ENCODE peak calls at places on chromosomes 1 and 21, in four cellular contexts. W is Calu3, A is mucosa of descending colon, K is uterus. H is an unnamed sample.

GRCh38 chr1:74592580-74593355 is 80.4 kb upstream of the LRRC53 start:
- DNase-seq in K (no peak), A (no peak), W (no peak), H (no peak)

GRCh38 chr1:87888456-87888855 is 559.8 kb downstream of the LMO4 start:
- DNase-seq in W (no peak), K (no peak), A (no peak), H (no peak)

GRCh38 chr1:38641661-38642060 is 217.9 kb downstream of the RRAGC start:
- DNase-seq in A (no peak), W (no peak), K (no peak), H (no peak)

GRCh38 chr1:167420510-167420909 is 97.8 kb downstream of the CD247 start:
- DNase-seq in W (no peak), A (no peak), K (no peak), H (no peak)

GRCh38 chr1:152186556-152187285 is 27.7 kb upstream of the RPTN start:
- DNase-seq in K (no peak), A (no peak), W (no peak), H (no peak)

GRCh38 chr21:31098576-31099005 is 60.3 kb upstream of the KRTAP19-8 start:
- DNase-seq in A (peak), K (peak), W (peak), H (peak)

GRCh38 chr1:966603-967295 is 467 bp downstream of the PLEKHN1 start:
- DNase-seq in K (peak), W (peak), A (peak), H (peak)

GRCh38 chr1:11355594-11356467 is 82.8 kb downstream of the UBIAD1 start:
- DNase-seq in K (no peak), W (no peak), A (no peak), H (no peak)

GRCh38 chr1:234985531-234986294 is 142.9 kb downstream of the TOMM20 start:
- DNase-seq in K (no peak), A (no peak), W (no peak), H (no peak)

GRCh38 chr1:182617734-182618288 is 13.6 kb upstream of the RGS16 start:
- DNase-seq in A (no peak), K (no peak), W (peak), H (no peak)

GRCh38 chr1:40232444-40232843 is 15.3 kb upstream of the TMCO2 start:
- DNase-seq in A (no peak), W (no peak), K (no peak), H (no peak)

GRCh38 chr1:53511933-53512806 is 53.0 kb downstream of the DMRTB1 start:
- DNase-seq in A (no peak), W (no peak), K (no peak), H (no peak)

GRCh38 chr1:187871177-187871576 is 1042.4 kb downstream of the PLA2G4A start:
- DNase-seq in A (no peak), K (no peak), W (no peak), H (no peak)

GRCh38 chr1:239125027-239125426 is 261.3 kb upstream of the CHRM3 start:
- DNase-seq in W (no peak), A (no peak), K (no peak), H (no peak)

GRCh38 chr21:33552999-33553598 is 10.3 kb downstream of the SON start:
- DNase-seq in K (no peak), W (no peak), A (no peak), H (no peak)

DNA sequence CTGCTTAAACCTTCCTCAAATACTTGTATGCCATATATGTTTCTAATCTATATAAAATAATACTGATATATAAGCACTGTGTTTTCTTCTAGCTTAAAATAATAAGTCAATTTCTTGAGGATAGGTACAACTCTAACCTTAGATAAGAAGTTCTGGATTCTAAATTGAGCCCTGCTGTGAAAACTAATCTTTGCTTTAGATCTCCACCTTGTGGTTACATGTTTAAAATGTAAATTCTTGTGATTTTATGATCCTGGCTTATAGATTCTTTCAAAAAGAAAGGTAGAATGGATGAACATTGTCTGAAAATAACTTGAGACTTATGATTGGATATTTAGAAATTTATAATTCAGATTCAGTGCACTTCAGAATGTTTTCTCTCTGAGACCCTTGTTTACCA is 38.9 kb upstream of the HMCN1 start:
- DNase-seq in A (no peak), K (no peak), W (no peak), H (no peak)
- TF ChIP-seq CTCF in A (peak), K (no peak), W (peak), H (no peak)

GRCh38 chr1:21843208-21843607 is 31.1 kb downstream of the LDLRAD2 start:
- DNase-seq in A (no peak), K (no peak), W (no peak), H (no peak)

GRCh38 chr1:21842606-21843162 is 30.6 kb downstream of the LDLRAD2 start:
- DNase-seq in W (no peak), K (peak), A (no peak), H (no peak)

GRCh38 chr1:21840981-21841380 is 28.9 kb downstream of the LDLRAD2 start:
- DNase-seq in K (no peak), A (no peak), W (no peak), H (no peak)

GRCh38 chr1:21843996-21844395 is 31.9 kb downstream of the LDLRAD2 start:
- DNase-seq in A (no peak), K (no peak), W (no peak), H (no peak)

DNA sequence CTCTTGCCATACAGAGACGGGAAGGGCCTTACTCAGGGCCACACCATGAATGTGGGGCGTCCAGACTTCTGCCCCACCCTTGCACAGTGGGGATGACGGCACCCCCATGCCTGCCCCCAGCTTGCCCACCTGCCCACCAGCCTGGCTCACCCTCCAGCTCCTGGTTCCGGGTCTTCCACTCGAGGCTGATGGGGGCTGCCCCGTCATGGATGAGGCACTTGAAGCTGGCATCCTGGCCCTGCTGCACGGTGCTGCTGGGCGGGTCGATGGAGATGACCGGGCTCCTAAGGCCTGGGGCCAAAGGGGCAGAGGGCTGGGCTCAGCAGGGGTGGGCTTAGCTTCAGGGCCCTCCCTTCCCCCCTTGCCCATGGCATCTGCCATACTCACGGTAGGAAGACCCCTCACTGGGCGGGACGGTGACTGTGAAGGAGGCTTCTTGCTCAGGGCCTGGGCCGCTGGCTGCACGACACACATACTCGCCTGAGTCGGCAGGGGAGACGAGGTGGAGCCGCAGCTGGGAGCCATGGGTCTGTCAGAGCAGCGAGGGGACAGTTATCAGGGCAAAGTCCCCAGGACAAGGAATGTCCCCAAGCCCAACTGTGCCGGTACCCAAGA is 29.9 kb downstream of the LDLRAD2 start:
- DNase-seq in A (no peak), K (no peak), W (no peak), H (no peak)
- TF ChIP-seq CTCF in A (no peak), K (no peak), W (no peak), H (no peak)

GRCh38 chr1:243487036-243487648 is 231.3 kb downstream of the SDCCAG8 start:
- DNase-seq in W (no peak), A (no peak), K (no peak), H (no peak)

GRCh38 chr1:243483084-243483845 is 227.4 kb downstream of the SDCCAG8 start:
- DNase-seq in K (no peak), W (no peak), A (no peak), H (no peak)

GRCh38 chr1:243481101-243481500 is 225.3 kb downstream of the SDCCAG8 start:
- DNase-seq in W (no peak), K (no peak), A (no peak), H (no peak)

GRCh38 chr1:243483952-243484351 is 228.1 kb downstream of the SDCCAG8 start:
- DNase-seq in W (no peak), K (no peak), A (no peak), H (no peak)

DNA sequence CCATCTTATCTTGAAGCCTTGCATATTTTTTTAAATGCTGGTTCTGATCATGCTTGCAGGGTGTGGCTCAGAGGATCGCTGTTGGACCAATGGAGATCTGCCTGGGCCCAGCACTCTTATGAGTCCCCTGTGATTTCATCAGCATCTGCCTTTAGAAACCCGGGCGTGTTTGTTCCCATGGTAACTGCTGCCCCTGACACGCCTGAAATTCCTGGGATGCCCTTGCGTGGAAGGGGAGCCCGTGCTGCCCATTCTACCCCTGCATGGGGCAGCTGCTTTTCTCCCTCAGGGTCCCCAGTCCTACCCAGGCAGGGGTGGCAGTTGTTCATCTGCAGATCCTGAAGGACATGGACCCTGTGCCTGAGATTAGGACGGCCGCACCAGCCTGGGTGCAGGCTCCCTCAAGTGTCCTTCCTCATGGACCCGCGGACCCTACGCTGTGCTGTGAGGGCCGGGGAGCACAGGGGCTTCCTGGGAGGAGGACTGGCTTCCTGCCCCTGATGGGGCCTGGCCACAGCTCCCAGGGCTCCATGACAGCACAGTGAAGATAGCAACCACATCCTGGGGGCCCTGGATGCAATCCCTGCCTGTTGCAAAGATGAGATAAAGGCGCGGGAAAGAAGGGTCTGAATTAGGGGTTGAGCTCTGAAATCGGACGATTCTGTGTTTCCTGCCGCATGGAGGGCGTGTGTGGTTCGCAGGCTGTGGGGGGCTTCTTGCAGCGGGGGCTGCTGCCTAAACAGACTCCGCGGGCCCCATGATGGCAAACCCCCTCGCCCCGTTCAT is 226.6 kb downstream of the SDCCAG8 start:
- DNase-seq in A (no peak), W (peak), K (no peak), H (no peak)
- TF ChIP-seq CTCF in A (no peak), W (no peak), K (no peak), H (no peak)

GRCh38 chr1:63537940-63538339 is 14.6 kb downstream of the EFCAB7 start:
- DNase-seq in W (no peak), A (no peak), K (no peak), H (no peak)
- TF ChIP-seq CTCF in W (peak), A (no peak), K (no peak), H (no peak)

DNA sequence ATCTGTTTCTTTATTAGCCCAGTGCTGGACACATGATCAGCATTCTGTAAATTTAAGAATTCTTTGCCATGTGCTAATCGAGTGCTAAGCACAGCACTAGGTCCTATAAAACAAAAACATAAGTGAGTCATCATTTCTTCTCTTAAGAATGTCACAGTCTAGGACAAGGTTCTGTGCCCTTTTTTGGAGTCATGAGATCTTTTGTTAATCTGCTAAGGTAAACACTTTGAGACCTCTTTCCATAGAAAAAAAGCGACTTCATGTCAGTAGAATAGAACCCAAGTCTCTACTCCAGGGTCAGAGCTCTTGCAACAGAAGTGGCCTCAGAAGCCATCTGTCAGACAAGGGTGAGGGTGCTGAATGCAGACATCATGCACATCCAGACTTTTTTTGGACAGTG is 70.0 kb upstream of the NFIA start:
- DNase-seq in W (no peak), K (no peak), A (no peak), H (no peak)
- TF ChIP-seq CTCF in W (no peak), K (no peak), A (no peak), H (no peak)

DNA sequence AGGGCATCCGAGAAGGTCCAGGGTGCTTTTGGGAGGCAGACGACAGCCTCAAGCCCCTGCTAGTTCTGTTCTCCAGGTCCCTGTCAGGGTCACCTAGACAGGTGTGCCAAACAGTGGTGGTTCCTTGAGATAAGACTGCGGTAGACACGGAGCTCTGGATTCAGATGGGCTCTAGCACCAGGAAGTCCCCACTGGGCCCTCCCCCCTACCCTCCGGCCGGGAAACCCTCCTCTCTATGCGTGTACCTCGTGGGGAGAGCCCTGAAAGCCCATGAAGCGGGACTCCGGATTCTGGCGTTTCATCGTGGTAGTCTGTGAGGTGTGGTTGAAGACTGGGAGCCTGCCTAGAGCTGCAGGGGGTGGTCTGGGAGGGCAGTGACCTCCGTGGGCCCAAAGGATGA is 2.1 kb upstream of the KCNA2 start:
- DNase-seq in K (no peak), A (no peak), W (no peak), H (no peak)
- TF ChIP-seq CTCF in K (no peak), A (no peak), W (no peak), H (no peak)

GRCh38 chr1:65964123-65964522 is 171.4 kb downstream of the PDE4B start:
- DNase-seq in W (no peak), K (no peak), A (no peak), H (no peak)

GRCh38 chr1:65965597-65965996 is 172.9 kb downstream of the PDE4B start:
- DNase-seq in K (no peak), W (no peak), A (no peak), H (no peak)

GRCh38 chr1:65965112-65965511 is 172.4 kb downstream of the PDE4B start:
- DNase-seq in K (no peak), W (no peak), A (no peak), H (no peak)

GRCh38 chr1:65959896-65960295 is 167.2 kb downstream of the PDE4B start:
- DNase-seq in W (no peak), K (no peak), A (no peak), H (no peak)

GRCh38 chr1:65963161-65963888 is 170.6 kb downstream of the PDE4B start:
- DNase-seq in A (no peak), K (no peak), W (no peak), H (no peak)
- TF ChIP-seq CTCF in A (no peak), K (no peak), W (no peak), H (no peak)

DNA sequence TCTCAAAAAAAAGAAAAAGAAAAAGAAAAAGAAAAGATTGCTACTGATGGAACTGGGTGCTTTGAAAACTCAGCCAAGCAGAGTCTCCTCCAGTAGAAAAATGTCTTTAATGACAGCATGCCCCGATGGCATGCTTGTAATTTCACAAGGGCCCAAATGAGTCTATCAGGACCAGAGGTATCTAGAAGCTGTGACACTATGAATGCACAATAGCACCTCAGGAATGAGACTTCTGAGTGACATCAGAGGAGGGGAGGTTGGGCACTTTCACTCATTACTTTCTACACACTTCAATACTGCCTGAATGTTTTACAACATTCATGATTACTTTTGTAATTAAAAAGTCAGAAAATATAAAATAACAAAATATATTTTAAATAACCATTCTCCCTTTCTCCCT is 15.1 kb upstream of the CD58 start:
- DNase-seq in A (no peak), K (no peak), W (no peak), H (no peak)
- TF ChIP-seq CTCF in A (no peak), K (no peak), W (no peak), H (no peak)